ENCODE peak calls at places on chromosomes 6 and 20, in seven cellular contexts. S, W, F, E, J, V and K are unnamed samples.

GRCh38 chr6:39389372-39389767 is 66.9 kb upstream of the KCNK16 start:
- DNase-seq in S (no peak), F (no peak), W (no peak), V (no peak), J (no peak), E (no peak), K (peak; percentile 19)

GRCh38 chr6:1560281-1561058 is 49.2 kb upstream of the FOXC1 start:
- DNase-seq in W (no peak), V (no peak), F (no peak), E (no peak), S (no peak), J (no peak), K (no peak)

GRCh38 chr6:64520050-64520449 is 884.4 kb downstream of the PHF3 start:
- DNase-seq in J (no peak), F (peak; percentile 10), W (no peak), S (no peak), V (no peak), E (peak; percentile 95), K (no peak)

GRCh38 chr6:105322499-105323231 is 80.2 kb downstream of the PREP start:
- DNase-seq in E (no peak), F (no peak), W (no peak), S (no peak), V (no peak), J (no peak), K (no peak)

GRCh38 chr6:29200767-29201662 is 30.3 kb downstream of the OR2J2 start:
- DNase-seq in F (no peak), E (no peak), S (no peak), W (no peak), V (no peak), J (no peak), K (no peak)

GRCh38 chr6:89067796-89068195 is 12.8 kb upstream of the PNRC1 start:
- DNase-seq in V (no peak), F (no peak), S (no peak), W (no peak), E (no peak), J (no peak), K (no peak)

GRCh38 chr6:82507112-82507511 is 143.5 kb downstream of the TPBG start:
- DNase-seq in J (no peak), V (no peak), S (no peak), F (peak; percentile 20), E (no peak), W (no peak), K (no peak)

GRCh38 chr6:105346052-105346451 is 56.8 kb downstream of the PREP start:
- DNase-seq in W (no peak), S (no peak), F (no peak), V (no peak), J (no peak), E (peak; percentile 93), K (no peak)

GRCh38 chr6:73109659-73110058 is 115.6 kb downstream of the KHDC1L start:
- DNase-seq in W (no peak), E (no peak), S (no peak), F (no peak), J (no peak), V (no peak), K (no peak)

GRCh38 chr20:22586645-22587310 is 2.4 kb upstream of the FOXA2 start:
- DNase-seq in F (peak; percentile 74), V (no peak), S (no peak), J (no peak), E (no peak), W (peak; percentile 73), K (peak; percentile 76)

GRCh38 chr6:97470322-97470721 is 187.3 kb upstream of the MMS22L start:
- DNase-seq in F (no peak), J (no peak), W (no peak), S (no peak), E (no peak), V (no peak), K (no peak)

GRCh38 chr20:8735674-8736073 is 333.2 kb upstream of the PLCB4 start:
- DNase-seq in E (peak; percentile 30), F (no peak), V (no peak), J (no peak), S (no peak), W (no peak), K (no peak)

GRCh38 chr6:169342655-169343054 is 89.0 kb upstream of the THBS2 start:
- DNase-seq in F (no peak), V (no peak), E (no peak), W (no peak), S (no peak), J (no peak), K (no peak)

GRCh38 chr6:110097443-110097842 is 82.0 kb downstream of the WASF1 start:
- DNase-seq in V (no peak), S (no peak), J (no peak), F (no peak), W (no peak), E (no peak), K (no peak)

DNA sequence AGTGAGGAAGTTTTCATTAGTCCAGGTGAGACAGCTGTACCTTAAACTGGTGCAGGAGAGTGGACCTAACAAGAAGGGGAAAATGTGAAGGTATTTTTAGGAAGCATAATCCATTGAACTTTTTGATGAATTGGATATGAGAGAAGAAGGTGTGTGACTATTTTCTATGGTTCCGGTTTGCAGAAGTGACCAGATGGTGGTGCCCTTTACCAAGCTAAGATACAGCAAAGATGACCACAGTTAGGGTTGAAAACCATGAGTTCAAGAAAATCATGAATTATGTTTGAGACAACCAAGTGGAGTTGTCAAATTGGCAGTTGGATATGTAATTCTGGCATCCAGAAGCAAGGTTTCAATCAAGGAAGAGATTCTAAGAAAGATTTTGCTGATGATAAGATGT is 61.9 kb upstream of the NRSN1 start:
- DNase-seq in S (peak; percentile 15), V (no peak), W (peak; percentile 10), E (no peak), J (no peak), F (no peak), K (peak; percentile 43)
- TF ChIP-seq CTCF in S (peak; percentile 56), V (peak; percentile 16), W (peak; percentile 34), E (no peak), J (peak; percentile 37), F (peak; percentile 8), K (peak; percentile 58)

GRCh38 chr6:90646936-90647335 is 60.1 kb upstream of the MAP3K7 start:
- DNase-seq in S (no peak), F (no peak), E (peak; percentile 11), J (no peak), W (no peak), V (no peak), K (no peak)
- TF ChIP-seq CTCF in S (no peak), F (no peak), E (no peak), J (no peak), W (no peak), V (no peak), K (no peak)

GRCh38 chr6:90294989-90295853 is 1.4 kb downstream of the BACH2 start:
- DNase-seq in F (peak; percentile 61), W (peak; percentile 32), S (no peak), V (peak; percentile 68), J (no peak), E (peak; percentile 43), K (peak; percentile 42)
- TF ChIP-seq CTCF in F (no peak), W (no peak), S (no peak), V (peak; percentile 17), J (no peak), E (peak; percentile 39), K (no peak)

GRCh38 chr6:42819803-42820508 is 38.1 kb downstream of the BICRAL start:
- DNase-seq in S (no peak), J (no peak), W (no peak), V (no peak), F (no peak), E (no peak), K (no peak)
- TF ChIP-seq CTCF in S (peak; percentile 21), J (peak; percentile 12), W (peak; percentile 28), V (peak; percentile 40), F (no peak), E (peak; percentile 20), K (no peak)

DNA sequence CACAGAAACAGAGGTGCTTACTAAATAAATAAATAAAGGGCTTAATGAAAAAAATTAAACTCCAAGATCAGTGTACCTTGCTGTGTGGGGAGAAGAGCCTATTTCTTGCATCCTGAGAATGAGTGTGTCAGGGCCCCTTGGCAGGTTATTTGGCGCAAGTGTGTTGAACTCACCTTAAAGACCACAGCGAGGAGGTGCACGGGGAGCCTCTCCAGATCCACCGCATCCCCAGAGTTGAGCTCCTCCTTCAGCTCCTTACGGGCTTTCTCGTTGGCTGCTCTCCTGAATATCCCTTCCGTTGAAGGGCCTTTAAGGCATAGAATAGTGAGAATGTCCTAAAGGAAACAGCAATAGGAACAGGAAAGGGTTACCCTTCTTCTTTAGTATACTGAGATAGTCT is 3.6 kb downstream of the TAGAP start:
- DNase-seq in F (no peak), V (no peak), W (no peak), E (no peak), S (no peak), J (no peak), K (no peak)
- TF ChIP-seq CTCF in F (no peak), V (no peak), W (no peak), E (no peak), S (no peak), J (no peak), K (no peak)

DNA sequence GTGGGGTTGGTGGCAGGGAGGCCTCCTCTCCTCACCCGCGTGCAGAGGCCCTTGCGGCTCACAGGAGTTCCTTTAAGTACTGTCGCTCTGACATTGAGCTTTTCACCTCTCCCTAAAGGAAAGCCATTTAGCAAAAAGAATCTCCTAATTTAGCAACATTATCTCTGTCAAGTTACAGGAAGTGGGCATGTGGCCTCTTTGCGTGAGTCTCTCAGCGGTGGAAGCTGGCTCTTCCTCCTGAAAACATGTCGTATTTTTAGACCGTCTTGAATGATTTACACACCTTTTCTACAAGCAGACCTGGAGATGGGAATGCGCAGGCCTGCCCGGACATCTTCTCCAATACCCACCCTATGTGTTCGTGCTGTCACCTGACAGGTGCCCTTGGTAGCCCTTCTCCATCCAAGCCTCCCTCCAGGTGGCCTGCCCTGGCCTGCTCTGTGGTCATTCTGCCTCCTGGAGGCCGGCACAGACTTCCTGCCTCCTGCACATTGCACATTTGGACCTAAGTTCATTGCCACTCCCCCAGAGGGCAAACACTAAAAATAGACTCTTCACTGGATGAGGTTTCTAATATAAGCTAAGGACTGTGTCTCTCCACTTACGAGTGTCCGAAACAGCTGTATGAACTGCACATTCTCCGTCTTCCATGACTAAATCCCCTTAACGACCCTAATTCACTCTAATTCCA is 18.5 kb upstream of the PHACTR3 start:
- DNase-seq in F (no peak), E (no peak), W (no peak), V (no peak), S (no peak), J (no peak), K (no peak)
- TF ChIP-seq CTCF in F (no peak), E (no peak), W (no peak), V (no peak), S (no peak), J (no peak), K (no peak)

GRCh38 chr6:68654134-68654533 is 19.1 kb downstream of the ADGRB3 start:
- DNase-seq in E (no peak), V (no peak), J (no peak), F (no peak), S (no peak), W (no peak), K (no peak)
- TF ChIP-seq CTCF in E (no peak), V (no peak), J (no peak), F (no peak), S (no peak), W (no peak), K (no peak)

DNA sequence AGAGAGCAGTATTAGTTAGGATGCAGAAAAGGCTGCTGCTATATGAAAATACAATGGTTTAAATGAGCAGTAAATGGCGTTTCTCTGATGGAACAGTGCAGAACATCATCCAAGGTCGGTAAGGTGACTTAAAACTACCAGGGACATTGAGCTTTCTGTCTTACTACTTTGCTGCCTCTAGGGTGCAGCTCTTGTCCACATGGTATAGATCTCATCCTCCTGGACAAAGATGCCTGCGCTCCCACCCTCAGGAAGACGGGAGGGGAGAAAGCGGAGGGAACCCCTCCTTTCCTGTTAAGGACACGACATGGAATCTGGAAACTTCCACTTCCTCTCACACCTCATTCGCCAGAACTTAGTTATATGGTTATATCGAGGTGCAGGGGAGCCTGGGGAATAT is 224.4 kb upstream of the TSHZ2 start:
- DNase-seq in W (no peak), F (no peak), E (no peak), V (no peak), S (no peak), J (no peak), K (peak; percentile 23)
- TF ChIP-seq CTCF in W (no peak), F (no peak), E (no peak), V (peak; percentile 5), S (no peak), J (peak; percentile 24), K (no peak)